ENCODE peak calls at places on chromosomes 7 and 10, in nine cellular contexts. P, B, G, A, K, F, Z, L and V are unnamed samples.

GRCh38 chr7:39609084-39609461 is 14.3 kb upstream of the RALA start:
- DNase-seq in P (no peak), B (no peak), G (peak; percentile 74), A (no peak), K (peak; percentile 82), F (no peak), Z (no peak), L (no peak), V (no peak)

GRCh38 chr7:80467069-80467468 is 44.8 kb downstream of the GNAT3 start:
- DNase-seq in P (no peak), B (no peak), G (peak; percentile 12), A (no peak), K (peak; percentile 11), F (no peak), Z (no peak), L (no peak), V (no peak)

GRCh38 chr10:74460812-74461211 is 309.8 kb downstream of the ADK start:
- DNase-seq in P (no peak), B (no peak), G (peak; percentile 17), A (no peak), K (peak; percentile 24), F (no peak), Z (no peak), L (no peak), V (no peak)

GRCh38 chr7:144869072-144869471 is 33.2 kb upstream of the TPK1 start:
- DNase-seq in P (no peak), B (no peak), G (no peak), A (no peak), K (no peak), F (no peak), Z (no peak), L (no peak), V (no peak)

GRCh38 chr7:100444311-100445278 is 8.3 kb upstream of the PPP1R35 start:
- DNase-seq in P (no peak), B (peak; percentile 59), G (no peak), A (no peak), K (peak; percentile 80), F (no peak), Z (no peak), L (no peak), V (peak; percentile 27)

GRCh38 chr7:100573691-100574361 is at the start of gene SAP25:
- DNase-seq in P (no peak), B (no peak), G (no peak), A (no peak), K (no peak), F (no peak), Z (no peak), L (no peak), V (no peak)

GRCh38 chr10:22442063-22442462 is 96.8 kb downstream of the SPAG6 start:
- DNase-seq in P (no peak), B (no peak), G (no peak), A (no peak), K (no peak), F (no peak), Z (no peak), L (no peak), V (no peak)

GRCh38 chr7:14236834-14237233 is 247.4 kb upstream of the ETV1 start:
- DNase-seq in P (no peak), B (no peak), G (peak; percentile 7), A (no peak), K (no peak), F (no peak), Z (no peak), L (no peak), V (no peak)

GRCh38 chr10:90718185-90718584 is 139.7 kb downstream of the HTR7 start:
- DNase-seq in P (no peak), B (no peak), G (no peak), A (no peak), K (peak; percentile 23), F (no peak), Z (no peak), L (no peak), V (no peak)

GRCh38 chr7:139660317-139661042 is 117.3 kb downstream of the HIPK2 start:
- DNase-seq in P (peak; percentile 47), B (no peak), G (peak; percentile 56), A (no peak), K (no peak), F (no peak), Z (no peak), L (no peak), V (no peak)

GRCh38 chr7:36752026-36752735 is 27.9 kb upstream of the AOAH start:
- DNase-seq in P (no peak), B (no peak), G (no peak), A (no peak), K (no peak), F (no peak), Z (no peak), L (no peak), V (no peak)

GRCh38 chr7:101248276-101248675 is 3.4 kb upstream of the FIS1 start:
- DNase-seq in P (no peak), B (no peak), G (no peak), A (no peak), K (no peak), F (no peak), Z (no peak), L (no peak), V (no peak)

GRCh38 chr10:89118091-89118490 is 89.0 kb downstream of the CH25H start:
- DNase-seq in P (no peak), B (no peak), G (peak; percentile 86), A (peak; percentile 47), K (peak; percentile 67), F (no peak), Z (no peak), L (no peak), V (no peak)

GRCh38 chr10:129833366-129833765 is 130.7 kb downstream of the EBF3 start:
- DNase-seq in P (no peak), B (no peak), G (no peak), A (no peak), K (no peak), F (no peak), Z (no peak), L (no peak), V (no peak)

GRCh38 chr7:155489158-155489840 is 31.4 kb downstream of the EN2 start:
- DNase-seq in P (no peak), B (no peak), G (no peak), A (no peak), K (no peak), F (no peak), Z (no peak), L (no peak), V (no peak)

GRCh38 chr10:11573497-11573896 is 38.0 kb downstream of the USP6NL start:
- DNase-seq in P (no peak), B (no peak), G (peak; percentile 23), A (no peak), K (peak; percentile 70), F (no peak), Z (no peak), L (no peak), V (no peak)

GRCh38 chr10:51896849-51897248 is 197.5 kb upstream of the CSTF2T start:
- DNase-seq in P (no peak), B (no peak), G (peak; percentile 32), A (no peak), K (peak; percentile 91), F (no peak), Z (no peak), L (no peak), V (no peak)

GRCh38 chr7:44473295-44473694 is 17.2 kb downstream of the NUDCD3 start:
- DNase-seq in P (no peak), B (no peak), G (peak; percentile 27), A (no peak), K (peak; percentile 43), F (no peak), Z (no peak), L (no peak), V (no peak)

GRCh38 chr10:79111427-79111826 is 42.7 kb downstream of the ZMIZ1 start:
- DNase-seq in P (no peak), B (no peak), G (peak; percentile 91), A (no peak), K (peak; percentile 84), F (no peak), Z (no peak), L (no peak), V (no peak)

DNA sequence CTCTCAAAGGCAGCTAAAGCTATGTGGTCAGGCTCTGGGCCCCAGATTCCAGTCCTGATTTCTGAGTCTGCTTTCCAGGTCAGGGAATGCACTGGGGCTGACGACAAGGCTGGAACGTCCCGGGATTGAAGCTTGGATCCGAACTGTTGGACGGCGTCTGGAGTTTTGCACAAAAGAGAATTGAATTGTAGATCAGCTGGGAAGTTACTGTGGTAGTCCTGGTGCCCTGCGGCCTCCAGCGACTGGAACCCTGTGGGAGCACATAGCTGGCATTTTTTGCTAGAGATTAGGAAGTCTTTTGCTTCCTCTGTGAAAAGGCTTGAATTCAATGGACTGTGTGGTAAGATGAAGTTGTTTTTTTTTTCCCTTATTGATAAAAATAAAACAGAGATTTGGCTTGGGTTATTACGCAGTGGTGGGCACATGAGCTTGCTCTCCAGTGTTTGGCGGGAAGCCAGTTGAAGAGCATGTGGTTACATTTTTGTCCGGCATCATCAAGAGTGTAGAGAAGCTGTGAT is at the start of gene HK1:
- DNase-seq in P (no peak), B (no peak), G (peak; percentile 65), A (no peak), K (peak; percentile 0), F (no peak), Z (no peak), L (no peak), V (peak; percentile 77)
- H3K27ac ChIP-seq in P (no peak within 1 kb of the TSS), B (no peak within 1 kb of the TSS), G (no peak within 1 kb of the TSS), A (no peak within 1 kb of the TSS), K (no peak within 1 kb of the TSS), F (no peak within 1 kb of the TSS), Z (peak within 1 kb of the TSS; percentile 40), L (peak within 1 kb of the TSS; percentile 37), V (peak within 1 kb of the TSS; percentile 74)

GRCh38 chr10:1574719-1575118 is 162.6 kb downstream of the ADARB2 start:
- DNase-seq in P (no peak), B (no peak), G (no peak), A (no peak), K (no peak), F (no peak), Z (no peak), L (no peak), V (no peak)
- H3K4me1 ChIP-seq in P (no peaks in the 10 kb centered on the region), B (no peaks in the 10 kb centered on the region), G (no peaks in the 10 kb centered on the region), A (no peaks in the 10 kb centered on the region), K (no peaks in the 10 kb centered on the region), F (no peaks in the 10 kb centered on the region), Z (no peaks in the 10 kb centered on the region), L (no peaks in the 10 kb centered on the region), V (no peaks in the 10 kb centered on the region)

GRCh38 chr7:134886353-134887057 is 99.8 kb upstream of the AGBL3 start:
- DNase-seq in P (no peak), B (peak; percentile 82), G (peak; percentile 87), A (no peak), K (peak; percentile 74), F (no peak), Z (no peak), L (peak; percentile 62), V (peak; percentile 19)
- H3K4me3 ChIP-seq in P (no peak overlapping the region), B (no peak overlapping the region), G (no peak overlapping the region), A (no peak overlapping the region), K (peak overlapping the region; percentile 40), F (no peak overlapping the region), Z (no peak overlapping the region), L (peak overlapping the region; percentile 13), V (no peak overlapping the region)

DNA sequence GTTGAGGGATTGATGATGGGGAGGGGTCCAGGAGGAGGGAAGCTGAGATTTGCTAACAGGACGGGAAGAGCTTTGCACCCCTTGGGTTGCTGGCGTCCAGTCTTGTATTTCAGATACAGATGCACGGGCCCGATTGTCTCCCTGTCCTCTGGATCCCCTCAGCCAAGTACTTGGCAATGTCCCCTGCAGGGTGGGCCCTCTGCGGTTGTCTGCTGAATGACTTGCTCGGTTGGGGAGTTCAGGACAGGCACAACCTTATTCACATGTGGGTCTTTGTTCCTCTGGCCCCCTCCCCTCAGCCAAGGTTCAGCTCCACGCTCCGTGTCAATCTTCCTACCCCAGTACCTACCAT is 7.0 kb downstream of the CPA5 start:
- DNase-seq in P (no peak), B (no peak), G (no peak), A (no peak), K (no peak), F (no peak), Z (no peak), L (no peak), V (no peak)
- H3K27ac ChIP-seq in P (no peak overlapping the region), B (peak overlapping the region; percentile 86), G (no peak overlapping the region), A (no peak overlapping the region), K (no peak overlapping the region), F (no peak overlapping the region), Z (peak overlapping the region; percentile 90), L (peak overlapping the region; percentile 75), V (no peak overlapping the region)